ENCODE peak calls at places on chromosome 1, in ten cellular contexts. One of them, this sample, is unnamed.
A peak's percentile ranks its signal among the peaks of the same experiment; 100 is the strongest.

GRCh38 chr1:158177705-158178450 is 2.8 kb upstream of the CD1D start:
- DNase-seq in A549: peak; percentile 47
- DNase-seq in heart right ventricle: peak; percentile 95
- DNase-seq in HepG2: no peak
- DNase-seq in mammary epithelial cell: peak; percentile 81
- DNase-seq in tibial artery: peak; percentile 94
- DNase-seq in ascending aorta: peak; percentile 93
- DNase-seq in A673: peak; percentile 78
- DNase-seq in AG04450: no peak
- DNase-seq in adrenal gland: peak; percentile 93
- DNase-seq in this sample: peak; percentile 97

GRCh38 chr1:15696956-15697521 is 12.9 kb downstream of the PLEKHM2 start:
- DNase-seq in A549: no peak
- DNase-seq in heart right ventricle: no peak
- DNase-seq in HepG2: no peak
- DNase-seq in mammary epithelial cell: no peak
- DNase-seq in tibial artery: no peak
- DNase-seq in ascending aorta: no peak
- DNase-seq in A673: no peak
- DNase-seq in AG04450: no peak
- DNase-seq in adrenal gland: no peak
- DNase-seq in this sample: no peak

GRCh38 chr1:151284013-151284577 is 2.0 kb downstream of the ZNF687 start:
- DNase-seq in A549: no peak
- DNase-seq in heart right ventricle: no peak
- DNase-seq in HepG2: no peak
- DNase-seq in mammary epithelial cell: no peak
- DNase-seq in tibial artery: no peak
- DNase-seq in ascending aorta: no peak
- DNase-seq in A673: no peak
- DNase-seq in AG04450: no peak
- DNase-seq in adrenal gland: no peak
- DNase-seq in this sample: no peak

GRCh38 chr1:1881727-1882126 is 9.2 kb downstream of the GNB1 start:
- DNase-seq in A549: no peak
- DNase-seq in heart right ventricle: no peak
- DNase-seq in HepG2: no peak
- DNase-seq in mammary epithelial cell: no peak
- DNase-seq in tibial artery: no peak
- DNase-seq in ascending aorta: no peak
- DNase-seq in A673: no peak
- DNase-seq in AG04450: no peak
- DNase-seq in adrenal gland: no peak
- DNase-seq in this sample: no peak

GRCh38 chr1:229137274-229137673 is 133.6 kb upstream of the RAB4A start:
- DNase-seq in A549: no peak
- DNase-seq in heart right ventricle: no peak
- DNase-seq in HepG2: no peak
- DNase-seq in mammary epithelial cell: no peak
- DNase-seq in tibial artery: no peak
- DNase-seq in ascending aorta: no peak
- DNase-seq in A673: no peak
- DNase-seq in AG04450: no peak
- DNase-seq in adrenal gland: no peak
- DNase-seq in this sample: no peak

GRCh38 chr1:110475358-110476027 is 24.5 kb downstream of the PROK1 start:
- DNase-seq in A549: no peak
- DNase-seq in heart right ventricle: no peak
- DNase-seq in HepG2: no peak
- DNase-seq in mammary epithelial cell: peak; percentile 25
- DNase-seq in tibial artery: no peak
- DNase-seq in ascending aorta: no peak
- DNase-seq in A673: no peak
- DNase-seq in AG04450: no peak
- DNase-seq in adrenal gland: no peak
- DNase-seq in this sample: peak; percentile 87

GRCh38 chr1:47192458-47193384 is 2.9 kb upstream of the PDZK1IP1 start:
- DNase-seq in A549: peak; percentile 64
- DNase-seq in heart right ventricle: peak; percentile 79
- DNase-seq in HepG2: peak; percentile 91
- DNase-seq in mammary epithelial cell: peak; percentile 47
- DNase-seq in tibial artery: peak; percentile 85
- DNase-seq in ascending aorta: peak; percentile 83
- DNase-seq in A673: peak; percentile 73
- DNase-seq in AG04450: peak; percentile 32
- DNase-seq in adrenal gland: peak; percentile 88
- DNase-seq in this sample: peak; percentile 96

GRCh38 chr1:118185083-118185899 is at the start of gene SPAG17:
- DNase-seq in A549: peak; percentile 4
- DNase-seq in heart right ventricle: peak; percentile 67
- DNase-seq in HepG2: no peak
- DNase-seq in mammary epithelial cell: peak; percentile 5
- DNase-seq in tibial artery: peak; percentile 71
- DNase-seq in ascending aorta: no peak
- DNase-seq in A673: no peak
- DNase-seq in AG04450: no peak
- DNase-seq in adrenal gland: peak; percentile 81
- DNase-seq in this sample: peak; percentile 98

DNA sequence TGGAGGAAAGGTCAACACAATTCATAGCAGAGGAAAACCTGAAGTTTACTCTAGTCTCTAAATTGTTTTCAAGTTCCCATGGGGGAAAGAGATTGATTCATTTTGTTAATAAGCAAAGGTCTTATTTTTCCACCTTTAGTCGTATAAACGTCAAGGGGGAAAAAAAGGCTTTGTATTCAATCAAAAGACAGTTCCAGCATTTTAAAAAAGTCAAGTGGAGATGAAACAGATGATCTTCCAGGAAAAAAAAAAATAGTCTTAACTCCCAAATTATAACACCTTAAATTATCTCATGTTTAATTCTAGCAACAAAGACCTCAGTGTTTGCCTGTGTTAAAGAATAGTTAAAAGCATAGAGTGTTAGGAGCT is 140.5 kb downstream of the TOMM20 start:
- DNase-seq in A549: no peak
- DNase-seq in heart right ventricle: no peak
- DNase-seq in HepG2: no peak
- DNase-seq in mammary epithelial cell: no peak
- DNase-seq in tibial artery: no peak
- DNase-seq in ascending aorta: no peak
- DNase-seq in A673: no peak
- DNase-seq in AG04450: no peak
- DNase-seq in adrenal gland: no peak
- DNase-seq in this sample: no peak
- H3K27ac ChIP-seq in A549: peak overlapping the region; percentile 86
- H3K27ac ChIP-seq in heart right ventricle: peak overlapping the region; percentile 87
- H3K27ac ChIP-seq in HepG2: peak overlapping the region; percentile 95
- H3K27ac ChIP-seq in mammary epithelial cell: peak overlapping the region; percentile 37
- H3K27ac ChIP-seq in tibial artery: peak overlapping the region; percentile 87
- H3K27ac ChIP-seq in ascending aorta: peak overlapping the region; percentile 99
- H3K27ac ChIP-seq in A673: no peak overlapping the region
- H3K27ac ChIP-seq in AG04450: peak overlapping the region; percentile 79
- H3K27ac ChIP-seq in adrenal gland: peak overlapping the region; percentile 76
- H3K27ac ChIP-seq in this sample: peak overlapping the region; percentile 90

DNA sequence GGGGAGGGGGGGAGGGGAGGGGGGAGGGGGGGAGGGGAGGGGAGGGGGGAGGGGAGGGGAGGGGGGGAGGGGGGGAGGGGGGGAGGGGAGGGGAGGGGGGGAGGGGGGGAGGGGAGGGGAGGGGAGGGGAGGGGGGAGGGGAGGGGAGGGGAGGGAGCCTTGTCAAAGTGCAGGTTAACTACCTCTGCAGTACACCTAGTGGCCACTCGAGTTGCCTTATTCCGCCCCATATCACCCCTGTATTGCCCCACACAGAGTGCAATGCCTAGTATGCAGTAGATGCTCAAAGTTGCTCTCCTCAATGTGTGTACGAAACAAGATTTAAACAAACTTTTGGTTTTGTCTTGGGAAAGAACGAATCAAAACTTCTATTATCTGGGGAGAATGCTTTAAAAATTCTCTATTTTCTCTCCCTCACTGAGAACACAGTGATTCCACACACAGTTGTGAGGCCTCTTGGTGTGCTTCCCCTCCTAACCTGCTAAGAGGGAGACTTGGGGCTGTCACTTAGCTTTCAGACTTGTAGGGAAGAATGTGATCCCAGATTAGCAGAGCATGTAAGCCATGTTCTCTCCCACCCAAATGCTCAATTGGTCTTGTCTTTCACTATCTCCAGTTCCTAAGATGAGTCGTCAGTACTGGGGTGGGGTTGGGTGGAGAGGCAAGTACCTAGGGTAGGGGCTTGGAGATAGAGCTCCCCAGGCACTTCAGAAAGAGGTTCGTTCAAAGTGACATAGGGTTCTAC is 79.7 kb upstream of the MAP10 start:
- DNase-seq in A549: no peak
- DNase-seq in heart right ventricle: no peak
- DNase-seq in HepG2: no peak
- DNase-seq in mammary epithelial cell: peak; percentile 28
- DNase-seq in tibial artery: no peak
- DNase-seq in ascending aorta: no peak
- DNase-seq in A673: peak; percentile 17
- DNase-seq in AG04450: no peak
- DNase-seq in adrenal gland: no peak
- DNase-seq in this sample: no peak
- TF ChIP-seq CTCF in A549: no peak
- TF ChIP-seq CTCF in heart right ventricle: no peak
- TF ChIP-seq CTCF in HepG2: no peak
- TF ChIP-seq CTCF in mammary epithelial cell: peak; percentile 14
- TF ChIP-seq CTCF in tibial artery: no peak
- TF ChIP-seq CTCF in ascending aorta: no peak
- TF ChIP-seq CTCF in A673: no peak
- TF ChIP-seq CTCF in AG04450: no peak
- TF ChIP-seq CTCF in adrenal gland: no peak
- TF ChIP-seq CTCF in this sample: no peak

GRCh38 chr1:201788296-201788695 is 40.7 kb upstream of the IPO9 start:
- DNase-seq in A549: no peak
- DNase-seq in heart right ventricle: no peak
- DNase-seq in HepG2: no peak
- DNase-seq in mammary epithelial cell: no peak
- DNase-seq in tibial artery: no peak
- DNase-seq in ascending aorta: peak; percentile 52
- DNase-seq in A673: no peak
- DNase-seq in AG04450: no peak
- DNase-seq in adrenal gland: no peak
- DNase-seq in this sample: no peak

GRCh38 chr1:201791775-201792166 is 37.2 kb upstream of the IPO9 start:
- DNase-seq in A549: no peak
- DNase-seq in heart right ventricle: peak; percentile 50
- DNase-seq in HepG2: no peak
- DNase-seq in mammary epithelial cell: peak; percentile 36
- DNase-seq in tibial artery: peak; percentile 73
- DNase-seq in ascending aorta: peak; percentile 80
- DNase-seq in A673: peak; percentile 93
- DNase-seq in AG04450: no peak
- DNase-seq in adrenal gland: peak; percentile 72
- DNase-seq in this sample: no peak

GRCh38 chr1:201791051-201791774 is 37.7 kb upstream of the IPO9 start:
- DNase-seq in A549: no peak
- DNase-seq in heart right ventricle: peak; percentile 56
- DNase-seq in HepG2: no peak
- DNase-seq in mammary epithelial cell: no peak
- DNase-seq in tibial artery: no peak
- DNase-seq in ascending aorta: peak; percentile 50
- DNase-seq in A673: peak; percentile 87
- DNase-seq in AG04450: no peak
- DNase-seq in adrenal gland: no peak
- DNase-seq in this sample: no peak

GRCh38 chr1:201789245-201789644 is 39.7 kb upstream of the IPO9 start:
- DNase-seq in A549: no peak
- DNase-seq in heart right ventricle: no peak
- DNase-seq in HepG2: no peak
- DNase-seq in mammary epithelial cell: no peak
- DNase-seq in tibial artery: no peak
- DNase-seq in ascending aorta: peak; percentile 53
- DNase-seq in A673: no peak
- DNase-seq in AG04450: no peak
- DNase-seq in adrenal gland: no peak
- DNase-seq in this sample: no peak

DNA sequence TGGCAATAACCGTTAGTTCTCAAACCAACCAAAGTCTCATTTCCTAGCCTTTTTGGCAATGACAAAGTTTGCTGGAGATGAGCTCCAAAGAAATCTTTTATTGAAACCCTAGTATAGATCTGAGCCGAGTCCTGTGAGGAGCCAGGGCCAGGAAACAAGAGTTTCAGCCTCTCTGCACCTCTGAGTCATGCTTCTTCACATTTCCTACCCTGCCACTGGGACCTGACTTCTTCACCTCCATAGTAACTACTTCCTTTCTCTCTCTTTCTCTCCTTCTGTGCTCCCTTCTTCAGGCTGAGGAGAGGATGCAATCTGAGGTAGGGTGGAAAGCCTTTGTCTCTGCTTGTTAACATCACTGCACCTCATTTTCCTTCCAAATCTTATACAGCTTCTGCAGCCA is 38.7 kb upstream of the IPO9 start:
- DNase-seq in A549: no peak
- DNase-seq in heart right ventricle: no peak
- DNase-seq in HepG2: no peak
- DNase-seq in mammary epithelial cell: peak; percentile 46
- DNase-seq in tibial artery: peak; percentile 73
- DNase-seq in ascending aorta: peak; percentile 74
- DNase-seq in A673: peak; percentile 22
- DNase-seq in AG04450: no peak
- DNase-seq in adrenal gland: no peak
- DNase-seq in this sample: no peak
- H3K27ac ChIP-seq in A549: no peak overlapping the region
- H3K27ac ChIP-seq in heart right ventricle: peak overlapping the region; percentile 53
- H3K27ac ChIP-seq in HepG2: no peak overlapping the region
- H3K27ac ChIP-seq in mammary epithelial cell: no peak overlapping the region
- H3K27ac ChIP-seq in tibial artery: peak overlapping the region; percentile 66
- H3K27ac ChIP-seq in ascending aorta: peak overlapping the region; percentile 87
- H3K27ac ChIP-seq in A673: peak overlapping the region; percentile 78
- H3K27ac ChIP-seq in AG04450: peak overlapping the region; percentile 22
- H3K27ac ChIP-seq in adrenal gland: peak overlapping the region; percentile 6
- H3K27ac ChIP-seq in this sample: no peak overlapping the region

GRCh38 chr1:220368352-220369265 is 96.4 kb upstream of the RAB3GAP2 start:
- DNase-seq in A549: no peak
- DNase-seq in heart right ventricle: peak; percentile 65
- DNase-seq in HepG2: no peak
- DNase-seq in mammary epithelial cell: peak; percentile 64
- DNase-seq in tibial artery: no peak
- DNase-seq in ascending aorta: no peak
- DNase-seq in A673: no peak
- DNase-seq in AG04450: no peak
- DNase-seq in adrenal gland: no peak
- DNase-seq in this sample: peak; percentile 67

GRCh38 chr1:220372451-220372850 is 100.2 kb upstream of the RAB3GAP2 start:
- DNase-seq in A549: no peak
- DNase-seq in heart right ventricle: no peak
- DNase-seq in HepG2: no peak
- DNase-seq in mammary epithelial cell: no peak
- DNase-seq in tibial artery: no peak
- DNase-seq in ascending aorta: no peak
- DNase-seq in A673: no peak
- DNase-seq in AG04450: no peak
- DNase-seq in adrenal gland: no peak
- DNase-seq in this sample: no peak

GRCh38 chr1:220369511-220369910 is 97.3 kb upstream of the RAB3GAP2 start:
- DNase-seq in A549: no peak
- DNase-seq in heart right ventricle: no peak
- DNase-seq in HepG2: no peak
- DNase-seq in mammary epithelial cell: no peak
- DNase-seq in tibial artery: no peak
- DNase-seq in ascending aorta: no peak
- DNase-seq in A673: no peak
- DNase-seq in AG04450: no peak
- DNase-seq in adrenal gland: no peak
- DNase-seq in this sample: no peak

GRCh38 chr1:220370041-220370700 is 97.9 kb upstream of the RAB3GAP2 start:
- DNase-seq in A549: no peak
- DNase-seq in heart right ventricle: peak; percentile 15
- DNase-seq in HepG2: no peak
- DNase-seq in mammary epithelial cell: peak; percentile 94
- DNase-seq in tibial artery: no peak
- DNase-seq in ascending aorta: no peak
- DNase-seq in A673: peak; percentile 93
- DNase-seq in AG04450: peak; percentile 41
- DNase-seq in adrenal gland: no peak
- DNase-seq in this sample: peak; percentile 69

DNA sequence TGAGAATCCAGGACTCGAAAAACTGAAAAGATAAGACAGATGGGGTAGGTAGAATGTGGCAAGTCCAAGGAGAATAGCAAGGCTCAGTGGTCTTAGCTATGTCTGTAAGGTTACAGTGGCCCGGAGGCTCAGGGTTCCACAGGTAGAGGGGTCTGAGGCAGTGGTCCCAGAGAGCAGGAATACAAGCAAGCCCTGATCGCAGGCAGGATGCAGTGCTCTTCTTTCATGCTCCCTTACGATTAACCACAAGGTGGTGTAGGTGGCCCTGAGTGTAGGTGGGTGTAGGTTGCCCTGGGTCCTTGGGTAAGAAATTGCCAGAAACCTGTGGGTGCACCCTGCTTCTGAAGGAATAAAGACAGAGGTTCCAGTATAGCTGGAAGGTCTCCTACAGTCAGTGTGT is 99.1 kb upstream of the RAB3GAP2 start:
- DNase-seq in A549: no peak
- DNase-seq in heart right ventricle: no peak
- DNase-seq in HepG2: no peak
- DNase-seq in mammary epithelial cell: no peak
- DNase-seq in tibial artery: no peak
- DNase-seq in ascending aorta: no peak
- DNase-seq in A673: no peak
- DNase-seq in AG04450: no peak
- DNase-seq in adrenal gland: no peak
- DNase-seq in this sample: peak; percentile 83
- TF ChIP-seq CTCF in A549: no peak
- TF ChIP-seq CTCF in heart right ventricle: no peak
- TF ChIP-seq CTCF in HepG2: peak; percentile 28
- TF ChIP-seq CTCF in mammary epithelial cell: peak; percentile 15
- TF ChIP-seq CTCF in tibial artery: no peak
- TF ChIP-seq CTCF in ascending aorta: no peak
- TF ChIP-seq CTCF in A673: no peak
- TF ChIP-seq CTCF in AG04450: no peak
- TF ChIP-seq CTCF in adrenal gland: no peak
- TF ChIP-seq CTCF in this sample: peak; percentile 74